ENCODE peak calls at places on chromosome 10, in ten cellular contexts. A is breast epithelium, H is HCT116, C is spleen, D is stomach, L is prostate gland, R is SK-N-SH, Y is sigmoid colon, K is GM23338, N is endothelial cell of umbilical vein. M is an unnamed sample.

GRCh38 chr10:103845983-103846382 is 9.4 kb downstream of the SH3PXD2A start:
- DNase-seq in A (no peak), H (no peak), C (peak), D (no peak), L (no peak), R (no peak), Y (peak), K (no peak), N (peak), M (no peak)

GRCh38 chr10:10903620-10904019 is 114.1 kb upstream of the CELF2 start:
- DNase-seq in A (no peak), H (no peak), C (no peak), D (no peak), L (no peak), R (no peak), Y (no peak), K (peak), N (no peak), M (no peak)

GRCh38 chr10:31975157-31975765 is 46.6 kb upstream of the ARHGAP12 start:
- DNase-seq in A (no peak), H (no peak), C (no peak), D (no peak), L (no peak), R (no peak), Y (no peak), K (peak), N (no peak), M (no peak)

GRCh38 chr10:80544316-80544953 is 6.7 kb downstream of the SH2D4B start:
- DNase-seq in A (no peak), H (no peak), C (no peak), D (no peak), L (no peak), R (no peak), Y (no peak), K (no peak), N (no peak), M (no peak)

GRCh38 chr10:127935115-127935561 is 28.2 kb downstream of the PTPRE start:
- DNase-seq in A (no peak), H (no peak), C (no peak), D (no peak), L (no peak), R (no peak), Y (peak), K (no peak), N (no peak), M (no peak)

GRCh38 chr10:74151879-74152722 is 1.1 kb downstream of the ADK start:
- DNase-seq in A (no peak), H (no peak), C (no peak), D (no peak), L (no peak), R (no peak), Y (no peak), K (no peak), N (no peak), M (no peak)

GRCh38 chr10:25232229-25232628 is 57.4 kb downstream of the GPR158 start:
- DNase-seq in A (no peak), H (no peak), C (no peak), D (no peak), L (no peak), R (no peak), Y (no peak), K (no peak), N (no peak), M (no peak)

GRCh38 chr10:103986360-103986759 is 19.4 kb downstream of the SLK start:
- DNase-seq in A (no peak), H (no peak), C (no peak), D (no peak), L (no peak), R (no peak), Y (no peak), K (no peak), N (no peak), M (no peak)

GRCh38 chr10:30759423-30759822 is 129.9 kb upstream of the LYZL2 start:
- DNase-seq in A (no peak), H (no peak), C (no peak), D (no peak), L (no peak), R (no peak), Y (no peak), K (no peak), N (peak), M (no peak)

GRCh38 chr10:89228962-89229361 is 21.8 kb upstream of the CH25H start:
- DNase-seq in A (no peak), H (no peak), C (no peak), D (no peak), L (no peak), R (no peak), Y (no peak), K (no peak), N (no peak), M (no peak)

GRCh38 chr10:132482090-132482489 is 55.5 kb upstream of the INPP5A start:
- DNase-seq in A (peak), H (no peak), C (peak), D (no peak), L (no peak), R (no peak), Y (peak), K (no peak), N (peak), M (no peak)

GRCh38 chr10:12589271-12589670 is 239.9 kb downstream of the CAMK1D start:
- DNase-seq in A (no peak), H (no peak), C (no peak), D (no peak), L (no peak), R (no peak), Y (peak), K (no peak), N (no peak), M (no peak)

GRCh38 chr10:76415559-76415958 is 984.1 kb downstream of the LRMDA start:
- DNase-seq in A (no peak), H (no peak), C (no peak), D (no peak), L (no peak), R (no peak), Y (no peak), K (no peak), N (no peak), M (no peak)

GRCh38 chr10:89158446-89158845 is 48.7 kb downstream of the CH25H start:
- DNase-seq in A (no peak), H (no peak), C (no peak), D (no peak), L (no peak), R (no peak), Y (no peak), K (no peak), N (no peak), M (no peak)

GRCh38 chr10:71679425-71679824 is 40.2 kb downstream of the C10orf105 start:
- DNase-seq in A (no peak), H (no peak), C (no peak), D (no peak), L (no peak), R (no peak), Y (no peak), K (no peak), N (no peak), M (no peak)

GRCh38 chr10:118472415-118472814 is 123.0 kb downstream of the PRLHR start:
- DNase-seq in A (no peak), H (no peak), C (no peak), D (no peak), L (no peak), R (no peak), Y (no peak), K (no peak), N (no peak), M (no peak)

GRCh38 chr10:73263948-73264347 is 11.5 kb upstream of the MRPS16 start:
- DNase-seq in A (no peak), H (no peak), C (no peak), D (no peak), L (no peak), R (peak), Y (no peak), K (peak), N (peak), M (peak)

GRCh38 chr10:113273877-113274829 is 278.7 kb upstream of the HABP2 start:
- DNase-seq in A (no peak), H (no peak), C (no peak), D (no peak), L (no peak), R (no peak), Y (no peak), K (no peak), N (no peak), M (no peak)

GRCh38 chr10:80408198-80409085 is at the start of gene PRXL2A:
- DNase-seq in A (peak), H (no peak), C (peak), D (peak), L (peak), R (peak), Y (peak), K (peak), N (peak), M (no peak)

GRCh38 chr10:123402656-123403055 is 248.5 kb downstream of the BUB3 start:
- DNase-seq in A (no peak), H (no peak), C (no peak), D (no peak), L (no peak), R (no peak), Y (no peak), K (no peak), N (no peak), M (no peak)

GRCh38 chr10:13894412-13895093 is 307.8 kb downstream of the PRPF18 start:
- DNase-seq in A (no peak), H (no peak), C (no peak), D (no peak), L (no peak), R (no peak), Y (no peak), K (no peak), N (peak), M (no peak)

GRCh38 chr10:43671659-43672555 is 23.2 kb upstream of the ZNF32 start:
- DNase-seq in A (no peak), H (peak), C (no peak), D (peak), L (peak), R (peak), Y (peak), K (peak), N (peak), M (peak)

GRCh38 chr10:119724630-119725549 is 960 bp upstream of the INPP5F start:
- DNase-seq in A (no peak), H (no peak), C (no peak), D (no peak), L (no peak), R (no peak), Y (no peak), K (peak), N (peak), M (no peak)

GRCh38 chr10:73840056-73840402 is 28.6 kb upstream of the NDST2 start:
- DNase-seq in A (no peak), H (no peak), C (no peak), D (no peak), L (no peak), R (no peak), Y (no peak), K (no peak), N (no peak), M (no peak)

GRCh38 chr10:117005454-117006055 is 568 bp upstream of the SHTN1 start:
- DNase-seq in A (no peak), H (peak), C (no peak), D (no peak), L (peak), R (no peak), Y (no peak), K (peak), N (no peak), M (peak)

GRCh38 chr10:78459639-78460037 is 426.0 kb downstream of the RPS24 start:
- DNase-seq in A (no peak), H (no peak), C (no peak), D (no peak), L (no peak), R (no peak), Y (peak), K (no peak), N (no peak), M (no peak)

GRCh38 chr10:78460204-78460603 is 426.5 kb downstream of the RPS24 start:
- DNase-seq in A (no peak), H (no peak), C (no peak), D (no peak), L (no peak), R (no peak), Y (no peak), K (no peak), N (no peak), M (no peak)

GRCh38 chr10:78457804-78458483 is 424.3 kb downstream of the RPS24 start:
- DNase-seq in A (no peak), H (no peak), C (no peak), D (no peak), L (no peak), R (no peak), Y (peak), K (no peak), N (peak), M (no peak)

GRCh38 chr10:78461333-78461732 is 427.7 kb downstream of the RPS24 start:
- DNase-seq in A (no peak), H (no peak), C (no peak), D (no peak), L (no peak), R (no peak), Y (peak), K (no peak), N (no peak), M (no peak)

DNA sequence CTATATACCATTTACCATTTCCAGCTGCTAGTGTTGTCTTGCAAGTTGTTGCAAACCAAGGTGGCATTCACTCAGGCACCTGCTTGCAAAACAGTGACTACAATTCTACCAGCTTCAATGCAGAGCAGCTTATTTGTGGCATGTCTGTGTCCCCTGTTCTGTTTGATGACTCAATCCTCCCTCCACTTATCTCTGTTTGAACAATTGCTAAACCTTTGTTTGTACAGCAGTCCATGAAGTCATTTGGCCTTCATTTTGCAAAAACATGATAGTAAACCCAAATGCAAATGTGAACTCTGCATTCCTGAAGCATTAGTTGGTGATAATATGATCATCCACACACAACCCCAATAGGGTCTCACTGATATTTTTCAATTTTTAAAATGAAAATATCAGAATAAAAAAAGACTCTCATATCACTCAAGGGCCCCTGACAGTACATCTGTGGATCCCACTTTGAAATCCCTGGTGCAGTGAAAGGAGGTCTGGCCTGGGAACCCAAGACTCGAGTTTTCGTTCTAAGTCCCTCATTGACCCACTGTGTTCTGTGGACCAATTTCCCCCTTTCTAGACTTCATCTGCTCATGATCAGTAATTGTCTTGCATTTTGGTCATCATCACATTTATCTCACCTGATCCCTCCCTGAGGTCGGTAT is 425.4 kb downstream of the RPS24 start:
- DNase-seq in A (no peak), H (no peak), C (no peak), D (no peak), L (no peak), R (no peak), Y (no peak), K (no peak), N (peak), M (peak)
- TF ChIP-seq POLR2AphosphoS5 in A (no peak), H (no peak), C (no peak), D (no peak), L (peak), R (no peak), Y (no peak), K (no peak), N (peak), M (peak)

GRCh38 chr10:63464402-63465292 is 1.1 kb downstream of the JMJD1C start:
- DNase-seq in A (no peak), H (no peak), C (no peak), D (no peak), L (no peak), R (peak), Y (no peak), K (no peak), N (no peak), M (no peak)

GRCh38 chr10:63466168-63466935 is 575 bp upstream of the JMJD1C start:
- DNase-seq in A (peak), H (peak), C (peak), D (peak), L (peak), R (peak), Y (peak), K (peak), N (peak), M (peak)

GRCh38 chr10:63467833-63468232 is 2.1 kb upstream of the JMJD1C start:
- DNase-seq in A (no peak), H (no peak), C (no peak), D (no peak), L (no peak), R (peak), Y (no peak), K (no peak), N (no peak), M (no peak)

GRCh38 chr10:63462442-63462841 is 3.3 kb downstream of the JMJD1C start:
- DNase-seq in A (no peak), H (no peak), C (no peak), D (no peak), L (no peak), R (no peak), Y (no peak), K (no peak), N (no peak), M (no peak)

DNA sequence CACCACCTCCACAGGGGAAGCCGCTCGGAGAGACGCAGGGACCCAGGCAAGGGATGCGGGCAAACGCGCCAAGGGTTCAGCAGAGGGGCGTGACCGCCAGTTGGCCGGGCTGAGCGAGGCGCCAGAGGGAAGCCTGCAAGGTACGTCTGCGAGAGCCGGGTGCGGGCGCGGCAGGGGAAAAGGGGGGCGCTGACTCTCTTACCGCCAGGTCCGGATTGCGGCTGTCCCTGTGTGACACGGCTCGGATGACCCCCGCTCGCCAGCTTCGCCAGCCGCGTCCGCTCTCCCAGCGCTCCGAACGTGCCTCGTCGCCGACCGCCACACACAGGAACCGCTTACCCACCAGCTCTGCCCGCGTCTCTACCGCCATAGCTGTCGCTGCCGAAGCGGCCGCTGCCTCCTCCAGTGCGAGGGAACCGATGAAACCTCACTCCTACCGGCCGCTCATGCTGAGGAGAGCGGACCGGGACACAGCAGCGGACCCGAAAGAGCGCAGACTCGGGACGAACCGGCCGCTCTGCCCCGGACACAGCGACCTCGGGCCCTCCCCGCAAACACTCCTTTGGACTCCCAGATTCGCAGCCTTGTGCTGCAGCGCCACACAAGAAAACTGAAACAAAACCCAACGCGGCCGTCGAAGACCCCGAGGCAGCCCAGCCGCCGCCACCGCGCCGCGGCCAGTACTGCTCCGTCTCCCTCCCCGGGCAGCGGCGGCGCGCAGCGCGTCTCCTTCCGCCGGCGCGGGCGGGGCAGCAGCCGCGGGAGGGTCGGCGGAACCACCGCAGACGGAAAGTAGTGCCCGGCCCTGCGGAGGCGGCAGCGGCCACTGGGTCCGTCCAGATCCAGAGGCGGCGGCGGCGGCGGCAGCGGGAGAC is at the start of gene JMJD1C:
- DNase-seq in A (peak), H (peak), C (peak), D (peak), L (peak), R (peak), Y (peak), K (peak), N (peak), M (no peak)
- TF ChIP-seq POLR2AphosphoS5 in A (peak), H (peak), C (peak), D (peak), L (no peak), R (peak), Y (peak), K (peak), N (peak), M (peak)

GRCh38 chr10:34638405-34639054 is 176.6 kb downstream of the PARD3 start:
- DNase-seq in A (peak), H (peak), C (peak), D (peak), L (peak), R (peak), Y (peak), K (peak), N (peak), M (peak)
- TF ChIP-seq POLR2AphosphoS5 in A (no peak), H (no peak), C (peak), D (peak), L (peak), R (no peak), Y (peak), K (no peak), N (no peak), M (no peak)

DNA sequence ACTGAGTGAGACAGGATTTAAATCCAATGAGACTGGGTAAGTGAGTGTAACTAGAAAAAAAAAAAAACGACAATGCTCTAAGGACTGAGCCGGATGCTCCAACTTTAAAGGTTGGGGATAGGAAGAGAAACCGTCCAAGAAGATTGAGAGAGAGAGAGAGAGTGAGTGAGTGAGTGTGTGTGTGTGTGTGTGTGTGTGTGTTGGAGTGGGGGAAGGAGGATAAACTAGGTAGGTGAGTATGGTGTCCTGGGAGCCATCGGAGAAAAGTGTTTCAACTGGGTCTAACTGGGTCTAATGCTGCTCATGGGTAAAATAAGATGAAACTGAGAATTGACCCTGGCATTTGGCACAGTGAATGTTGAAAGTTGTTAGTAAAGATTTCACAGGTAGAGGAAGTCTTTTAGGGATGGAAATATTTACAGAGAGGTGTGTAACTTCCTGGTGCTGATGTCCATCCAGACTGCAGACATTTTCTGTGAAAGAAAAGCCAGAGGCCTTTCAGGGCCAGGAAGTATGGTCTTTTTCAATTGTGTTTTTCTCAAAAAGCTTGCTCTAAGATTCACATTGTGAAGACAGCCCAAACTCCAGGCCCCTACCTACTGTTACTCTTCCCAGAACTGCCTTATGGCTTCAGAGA is 14.2 kb downstream of the ENTPD1 start:
- DNase-seq in A (no peak), H (no peak), C (no peak), D (no peak), L (no peak), R (no peak), Y (no peak), K (no peak), N (no peak), M (no peak)
- TF ChIP-seq POLR2AphosphoS5 in A (no peak), H (no peak), C (no peak), D (no peak), L (no peak), R (no peak), Y (no peak), K (no peak), N (no peak), M (no peak)

GRCh38 chr10:26860026-26860541 is 674 bp downstream of the ABI1 start:
- DNase-seq in A (peak), H (no peak), C (peak), D (peak), L (peak), R (no peak), Y (peak), K (peak), N (peak), M (no peak)
- TF ChIP-seq POLR2AphosphoS5 in A (no peak), H (peak), C (no peak), D (no peak), L (peak), R (no peak), Y (peak), K (no peak), N (peak), M (no peak)

GRCh38 chr10:91349381-91349780 is 60.8 kb upstream of the HECTD2 start:
- DNase-seq in A (no peak), H (no peak), C (no peak), D (no peak), L (peak), R (no peak), Y (no peak), K (no peak), N (peak), M (no peak)
- TF ChIP-seq POLR2AphosphoS5 in A (no peak), H (no peak), C (no peak), D (peak), L (peak), R (peak), Y (peak), K (no peak), N (peak), M (no peak)

GRCh38 chr10:69377936-69378335 is 38.8 kb downstream of the TACR2 start:
- DNase-seq in A (no peak), H (no peak), C (no peak), D (no peak), L (no peak), R (no peak), Y (no peak), K (no peak), N (peak), M (no peak)
- TF ChIP-seq POLR2AphosphoS5 in A (no peak), H (no peak), C (no peak), D (no peak), L (no peak), R (no peak), Y (no peak), K (no peak), N (no peak), M (no peak)

GRCh38 chr10:102645741-102646609 is 1.7 kb downstream of the TRIM8 start:
- DNase-seq in A (peak), H (peak), C (peak), D (peak), L (peak), R (peak), Y (peak), K (peak), N (peak), M (peak)
- TF ChIP-seq POLR2AphosphoS5 in A (peak), H (peak), C (peak), D (peak), L (peak), R (no peak), Y (peak), K (no peak), N (peak), M (peak)